ENCODE peak calls at places on chromosomes 3 and 15, in four cellular contexts. G is GM12878, D is esophagus muscularis mucosa, J is transverse colon. B is an unnamed sample.

GRCh38 chr3:74443102-74443501 is 171.4 kb downstream of the CNTN3 start:
- DNase-seq in J (no peak), G (no peak), D (no peak), B (no peak)

GRCh38 chr3:12946661-12947316 is 105.4 kb upstream of the RPL32 start:
- DNase-seq in G (no peak), J (no peak), D (no peak), B (no peak)

GRCh38 chr3:66606126-66606525 is 105.3 kb upstream of the LRIG1 start:
- DNase-seq in D (no peak), J (no peak), G (no peak), B (no peak)

GRCh38 chr15:42608110-42608531 is 32.7 kb downstream of the STARD9 start:
- DNase-seq in J (peak; percentile 22), D (no peak), G (peak; percentile 71), B (no peak)

GRCh38 chr3:54870423-54870822 is 57.4 kb downstream of the LRTM1 start:
- DNase-seq in J (no peak), G (no peak), D (no peak), B (no peak)

GRCh38 chr15:68829068-68829467 is 8.4 kb upstream of the ANP32A start:
- DNase-seq in J (no peak), G (no peak), D (no peak), B (no peak)

GRCh38 chr3:48039487-48040190 is 23.4 kb upstream of the MAP4 start:
- DNase-seq in J (no peak), D (no peak), G (no peak), B (no peak)

GRCh38 chr3:136994772-136995516 is 37.2 kb downstream of the IL20RB start:
- DNase-seq in G (no peak), D (peak; percentile 94), J (peak; percentile 92), B (peak; percentile 91)

GRCh38 chr3:64388886-64389285 is 163.6 kb upstream of the PRICKLE2 start:
- DNase-seq in G (no peak), D (peak; percentile 82), J (no peak), B (no peak)

GRCh38 chr15:45664451-45664850 is 29.6 kb downstream of the SQOR start:
- DNase-seq in G (no peak), D (no peak), J (no peak), B (no peak)

GRCh38 chr3:35710554-35710953 is 71.2 kb downstream of the ARPP21 start:
- DNase-seq in G (no peak), J (no peak), D (no peak), B (no peak)

DNA sequence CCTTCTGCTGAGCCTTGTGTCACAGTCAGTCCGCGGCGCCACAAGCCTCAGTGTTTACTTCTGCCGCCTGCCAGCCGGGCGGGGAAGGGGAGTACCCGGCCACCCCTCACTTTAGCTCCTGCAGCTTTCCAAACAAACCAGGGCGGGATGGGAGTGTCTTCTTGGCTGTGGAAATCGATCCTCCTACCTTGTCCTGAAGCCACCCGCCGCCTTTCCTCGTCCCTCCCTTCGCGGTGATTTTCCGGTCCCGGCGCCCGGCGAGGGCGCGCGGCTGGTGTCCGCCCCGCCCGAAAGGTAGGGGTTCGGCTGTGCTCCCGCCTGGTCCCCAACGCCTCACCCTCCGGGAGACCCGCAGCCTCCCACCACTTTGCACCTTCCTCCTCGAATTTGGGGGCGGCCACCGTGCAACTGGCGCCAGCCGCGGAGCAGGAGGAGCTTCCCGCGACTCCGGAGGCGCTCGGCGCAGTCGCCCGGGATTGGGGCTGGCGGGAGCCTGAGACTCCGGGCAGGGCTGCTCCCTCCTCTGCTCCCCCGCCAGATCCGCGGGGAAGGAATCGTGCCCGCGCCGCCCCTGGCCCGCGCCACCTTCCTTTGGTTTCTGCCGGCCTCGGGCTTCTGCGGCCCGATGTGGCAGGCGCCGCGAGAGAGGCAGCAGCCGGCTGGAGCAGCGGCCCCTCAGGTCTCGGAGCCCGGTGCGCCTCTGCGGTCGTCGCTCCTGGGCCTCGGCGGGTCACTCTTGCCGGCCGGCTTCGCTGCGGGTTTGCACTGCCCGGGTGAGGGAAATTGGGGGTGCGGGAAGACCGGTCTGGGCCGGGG is 30.7 kb upstream of the ST3GAL6 start:
- DNase-seq in D (no peak), J (peak; percentile 23), G (no peak), B (peak; percentile 73)
- TF ChIP-seq POLR2A in D (no peak), J (peak; percentile 24), G (peak; percentile 81), B (no peak)

DNA sequence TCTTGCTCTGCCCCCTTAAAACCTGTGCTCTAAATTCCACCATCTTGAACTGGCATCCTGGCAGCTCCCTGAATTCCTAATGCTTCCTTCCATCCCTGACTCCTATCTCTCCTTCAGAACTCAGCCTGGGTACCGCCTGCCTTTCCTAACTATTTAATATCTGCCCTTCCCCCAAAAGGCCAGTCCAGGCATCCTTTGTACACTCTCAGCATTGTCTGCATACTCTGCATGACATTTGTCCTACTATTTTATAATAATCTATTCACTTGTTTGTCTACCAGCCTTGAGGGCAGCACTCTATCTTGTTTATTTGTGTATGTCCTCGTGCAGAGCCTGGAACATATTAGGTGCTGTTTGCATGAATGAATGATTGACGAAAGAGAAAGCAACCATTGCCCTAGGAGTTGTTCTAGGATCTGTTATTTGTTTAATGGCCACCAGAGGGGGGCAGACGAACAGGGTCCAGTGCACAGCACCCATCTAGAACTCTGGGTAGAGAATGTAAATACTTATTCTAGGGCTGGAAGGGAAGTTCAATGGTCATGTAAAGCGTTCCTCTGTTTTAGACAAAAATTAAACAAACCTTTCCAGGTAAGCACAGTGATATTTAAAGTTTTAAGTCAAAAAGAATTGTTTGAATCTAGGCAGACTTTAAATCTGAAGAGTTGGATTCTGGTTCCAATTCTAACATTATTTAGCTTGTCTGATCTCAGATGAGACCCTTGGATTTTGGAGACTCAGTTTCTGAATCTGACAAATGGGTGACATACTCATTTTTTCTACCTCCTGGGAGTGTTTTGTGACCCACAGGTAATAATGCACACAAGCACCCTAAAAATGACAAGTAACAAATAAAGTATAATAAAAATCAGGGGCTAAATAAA is 125.8 kb upstream of the GALNT15 start:
- DNase-seq in J (peak; percentile 50), G (peak; percentile 24), D (no peak), B (peak; percentile 50)
- TF ChIP-seq POLR2A in J (no peak), G (no peak), D (no peak), B (no peak)

DNA sequence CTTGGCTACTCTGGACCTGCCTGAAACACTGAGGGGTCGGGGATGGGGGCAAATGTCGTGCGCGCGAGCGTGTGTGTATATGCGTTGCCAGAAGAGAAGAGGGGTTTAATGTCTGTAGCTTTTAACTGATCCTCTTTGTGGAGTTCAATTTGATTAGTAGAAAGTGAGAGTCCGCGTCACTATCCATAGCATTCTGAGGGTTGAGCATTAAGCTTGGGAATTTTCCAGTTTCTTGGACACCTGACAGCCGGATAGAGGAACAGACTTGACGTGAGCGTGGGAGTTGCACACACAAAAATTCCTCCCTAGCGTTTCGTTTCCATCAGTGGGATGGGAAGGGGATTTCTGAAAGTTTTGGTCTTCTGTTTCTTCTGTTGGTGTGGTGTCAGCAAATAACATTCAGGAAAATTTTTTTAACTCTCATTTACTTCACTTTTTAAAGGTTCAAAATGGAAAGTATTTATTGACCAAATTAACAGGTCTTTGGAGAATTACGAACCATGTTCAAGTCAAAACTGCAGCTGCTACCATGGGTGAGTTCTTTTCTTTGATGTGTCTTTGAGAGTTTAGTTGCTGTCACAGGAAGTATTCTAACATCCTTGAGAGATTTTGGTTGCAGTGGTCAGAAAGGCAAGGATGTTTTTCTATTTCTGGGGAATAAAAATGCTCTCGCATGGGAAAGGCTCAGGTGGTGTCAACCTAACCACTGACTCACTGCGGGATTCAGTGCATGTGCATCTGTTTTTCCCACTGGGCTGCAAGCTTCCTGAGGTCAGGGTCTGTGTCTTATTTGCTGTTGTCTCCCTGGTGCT is 821 bp downstream of the POGLUT1 start:
- DNase-seq in J (no peak), D (no peak), G (peak; percentile 25), B (no peak)
- TF ChIP-seq POLR2A in J (no peak), D (no peak), G (no peak), B (no peak)

GRCh38 chr15:101008158-101009139 is 89.3 kb downstream of the LRRK1 start:
- DNase-seq in J (peak; percentile 91), D (no peak), G (peak; percentile 40), B (peak; percentile 87)
- TF ChIP-seq POLR2A in J (no peak), D (no peak), G (no peak), B (no peak)

GRCh38 chr3:123198352-123198751 is 3.4 kb upstream of the SEC22A start:
- DNase-seq in G (no peak), D (no peak), J (no peak), B (no peak)

GRCh38 chr3:123201223-123201556 is 553 bp upstream of the SEC22A start:
- DNase-seq in G (no peak), J (no peak), D (no peak), B (no peak)

GRCh38 chr3:123202451-123202850 is 708 bp downstream of the SEC22A start:
- DNase-seq in D (no peak), J (no peak), G (no peak), B (no peak)

DNA sequence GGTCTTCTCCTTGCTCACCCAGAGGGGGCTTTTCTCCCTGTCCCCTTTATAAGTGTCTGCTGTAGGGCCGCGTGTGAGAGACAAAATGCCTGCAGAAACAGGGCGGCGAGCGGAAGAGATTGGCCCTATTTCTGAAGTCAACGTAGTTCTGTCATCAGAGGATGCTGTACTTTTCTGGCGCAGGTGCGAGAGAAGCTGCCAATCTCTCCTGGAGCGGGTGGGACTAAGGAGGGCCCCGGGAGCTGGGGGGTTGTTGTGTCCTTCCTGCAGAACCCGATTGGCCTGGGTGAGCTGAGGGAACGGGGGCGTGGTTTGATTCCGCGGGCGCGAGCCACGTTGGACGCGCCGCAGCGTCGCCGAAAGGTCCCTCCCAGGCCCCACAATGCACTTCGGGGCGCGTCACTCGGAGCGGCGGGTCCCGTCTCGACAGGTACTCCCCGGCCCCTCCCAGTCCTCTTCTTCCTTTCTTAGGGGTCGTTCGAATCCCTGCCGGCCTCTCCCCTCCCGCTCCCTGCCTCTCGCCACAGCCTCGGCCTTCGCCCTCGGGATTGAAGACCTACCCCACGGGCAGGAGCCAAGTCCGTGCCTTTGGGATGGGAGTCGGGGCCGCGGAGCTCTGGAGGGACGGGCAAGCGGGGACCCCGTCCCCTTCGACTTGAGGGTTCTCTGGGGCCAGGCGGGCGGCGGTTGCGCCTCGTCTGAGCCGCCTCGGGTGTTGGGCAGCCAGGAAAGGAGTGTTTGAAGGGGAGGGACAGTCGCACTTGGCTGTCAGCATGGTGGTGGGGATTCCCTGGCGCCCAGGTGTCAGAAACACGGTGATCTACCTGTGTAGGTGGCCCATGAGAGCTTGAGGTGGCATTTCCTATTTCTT is at the start of gene SEC22A:
- DNase-seq in D (peak; percentile 97), G (peak; percentile 89), J (peak; percentile 97), B (peak; percentile 97)
- TF ChIP-seq POLR2A in D (peak; percentile 23), G (peak; percentile 86), J (peak; percentile 76), B (peak; percentile 24)

GRCh38 chr15:88648357-88649214 is 9.8 kb downstream of the ISG20 start:
- DNase-seq in G (no peak), D (no peak), J (peak; percentile 73), B (no peak)

GRCh38 chr15:88647362-88648105 is 8.7 kb downstream of the ISG20 start:
- DNase-seq in D (no peak), J (peak; percentile 50), G (no peak), B (peak; percentile 62)

GRCh38 chr15:88649753-88650551 is 11.1 kb downstream of the ISG20 start:
- DNase-seq in D (no peak), J (no peak), G (no peak), B (no peak)

GRCh38 chr15:88650556-88650955 is 11.7 kb downstream of the ISG20 start:
- DNase-seq in G (no peak), J (no peak), D (peak; percentile 88), B (no peak)

DNA sequence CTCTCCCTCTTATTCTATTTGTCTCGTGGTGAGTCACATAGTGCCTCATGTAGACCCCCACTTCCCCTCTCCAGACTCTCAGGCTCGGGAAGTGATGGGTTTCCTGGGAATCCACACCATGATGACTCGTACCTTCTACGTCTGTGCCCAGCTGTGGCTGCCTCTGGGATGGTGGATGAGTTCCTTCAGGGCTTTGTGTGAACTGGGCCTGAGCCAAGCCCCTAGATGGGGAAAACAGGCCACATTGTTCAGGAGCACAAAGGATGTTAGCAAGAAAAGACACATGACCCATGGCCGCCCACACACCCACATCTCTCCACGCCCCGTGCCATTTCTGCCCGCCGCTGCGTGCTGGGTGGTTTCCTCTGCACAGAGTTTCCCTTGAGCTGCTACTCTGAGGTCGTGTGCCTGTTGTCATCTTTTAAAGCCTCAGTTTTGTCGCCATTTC is 10.5 kb downstream of the ISG20 start:
- DNase-seq in D (no peak), G (no peak), J (peak; percentile 52), B (no peak)
- TF ChIP-seq POLR2A in D (no peak), G (no peak), J (no peak), B (no peak)

GRCh38 chr3:171809513-171810277 is 588 bp downstream of the PLD1 start:
- DNase-seq in G (no peak), D (peak; percentile 94), J (peak; percentile 76), B (no peak)
- TF ChIP-seq POLR2A in G (no peak), D (no peak), J (peak; percentile 78), B (no peak)

B was measured in thyroid gland.